ENCODE peak calls at places on chromosomes 16 and 17, in six cellular contexts. C is stimulated activated CD4-positive, alpha-beta T cell treated with anti-CD3 and anti-CD28 coated beads, Interleukin-1b, Interleukin-23, amount 100 ng/mL, for 1 hour; R is endothelial cell; Z is GM13976; V is heart left ventricle; B is KBM-7. Q is an unnamed sample.

GRCh38 chr17:50362661-50363060 is 10.3 kb downstream of the MRPL27 start:
- DNase-seq in C (no peak), R (no peak), Z (no peak), V (no peak), B (no peak), Q (no peak)

GRCh38 chr16:71431176-71431575 is 10.7 kb downstream of the TLE7 start:
- DNase-seq in C (no peak), R (no peak), Z (no peak), V (no peak), B (no peak), Q (no peak)

GRCh38 chr17:36592316-36592710 is 634 bp downstream of the DHRS11 start:
- DNase-seq in C (no peak), R (peak), Z (no peak), V (peak), B (peak), Q (no peak)

GRCh38 chr16:86110134-86110533 is 211.2 kb downstream of the IRF8 start:
- DNase-seq in C (no peak), R (no peak), Z (no peak), V (no peak), B (no peak), Q (no peak)

GRCh38 chr17:39001703-39002637 is 34.8 kb upstream of the FBXO47 start:
- DNase-seq in C (no peak), R (no peak), Z (no peak), V (peak), B (peak), Q (peak)

GRCh38 chr17:39674702-39675389 is 6.6 kb downstream of the PNMT start:
- DNase-seq in C (no peak), R (no peak), Z (no peak), V (peak), B (no peak), Q (no peak)

GRCh38 chr16:66287916-66288315 is 78.6 kb upstream of the CDH5 start:
- DNase-seq in C (no peak), R (no peak), Z (no peak), V (no peak), B (no peak), Q (no peak)

GRCh38 chr17:20230924-20231323 is 221.8 kb downstream of the SPECC1 start:
- DNase-seq in C (no peak), R (no peak), Z (no peak), V (no peak), B (no peak), Q (no peak)

GRCh38 chr17:63760771-63761539 is 12.4 kb downstream of the CCDC47 start:
- DNase-seq in C (no peak), R (no peak), Z (no peak), V (no peak), B (no peak), Q (no peak)

GRCh38 chr16:87324411-87325275 is 7.5 kb upstream of the C16orf95 start:
- DNase-seq in C (no peak), R (peak), Z (peak), V (no peak), B (peak), Q (no peak)

GRCh38 chr16:13863075-13863765 is 56.7 kb upstream of the ERCC4 start:
- DNase-seq in C (no peak), R (no peak), Z (no peak), V (no peak), B (no peak), Q (no peak)

Q was measured in fibroblast of the conjunctiva.